ENCODE peak calls at places on chromosome 17, in four cellular contexts. F is effector memory CD4-positive, alpha-beta T cell; D is GM23248; C is heart right ventricle. J is an unnamed sample.

GRCh38 chr17:61970030-61970429 is 42.2 kb upstream of the INTS2 start:
- DNase-seq in F (no peak), D (no peak), C (no peak), J (no peak)

GRCh38 chr17:4604111-4604644 is 19.8 kb downstream of the SMTNL2 start:
- DNase-seq in F (no peak), D (peak; percentile 36), C (peak; percentile 84), J (peak; percentile 53)

GRCh38 chr17:72378414-72379395 is 257.9 kb downstream of the SOX9 start:
- DNase-seq in F (no peak), D (no peak), C (no peak), J (no peak)

GRCh38 chr17:30117548-30118155 is 1.0 kb downstream of the NSRP1 start:
- DNase-seq in F (no peak), D (peak; percentile 47), C (no peak), J (no peak)

GRCh38 chr17:27547301-27547683 is 83.7 kb upstream of the LGALS9 start:
- DNase-seq in F (no peak), D (no peak), C (no peak), J (no peak)

GRCh38 chr17:19398301-19399181 is 11.6 kb upstream of the MFAP4 start:
- DNase-seq in F (no peak), D (peak; percentile 41), C (peak; percentile 43), J (no peak)

GRCh38 chr17:13962716-13963115 is 106.6 kb upstream of the COX10 start:
- DNase-seq in F (no peak), D (no peak), C (no peak), J (no peak)

GRCh38 chr17:65018612-65019290 is 37.8 kb downstream of the GNA13 start:
- DNase-seq in F (no peak), D (peak; percentile 20), C (no peak), J (no peak)

GRCh38 chr17:5183410-5183793 is 8.3 kb downstream of the ZNF594 start:
- DNase-seq in F (no peak), D (no peak), C (no peak), J (no peak)

GRCh38 chr17:21288581-21289017 is 4.1 kb downstream of the MAP2K3 start:
- DNase-seq in F (no peak), D (peak; percentile 47), C (no peak), J (no peak)

GRCh38 chr17:40018211-40019121 is 3.2 kb downstream of the CSF3 start:
- DNase-seq in F (no peak), D (peak; percentile 51), C (peak; percentile 45), J (no peak)

GRCh38 chr17:40020146-40020545 is 4.9 kb downstream of the CSF3 start:
- DNase-seq in F (no peak), D (no peak), C (no peak), J (no peak)

GRCh38 chr17:40017422-40018080 is 2.3 kb downstream of the CSF3 start:
- DNase-seq in F (no peak), D (no peak), C (peak; percentile 48), J (no peak)

GRCh38 chr17:40021471-40021961 is 6.3 kb downstream of the CSF3 start:
- DNase-seq in F (no peak), D (peak; percentile 92), C (no peak), J (peak; percentile 97)

GRCh38 chr17:40019140-40019991 is 4.1 kb downstream of the CSF3 start:
- DNase-seq in F (no peak), D (peak; percentile 87), C (peak; percentile 30), J (no peak)
- H3K4me1 ChIP-seq in F (no peaks in the 10 kb centered on the region), D (peaks cover 47% of the 10 kb centered on the region), C (peaks cover 64% of the 10 kb centered on the region), J (peaks cover 18% of the 10 kb centered on the region)

DNA sequence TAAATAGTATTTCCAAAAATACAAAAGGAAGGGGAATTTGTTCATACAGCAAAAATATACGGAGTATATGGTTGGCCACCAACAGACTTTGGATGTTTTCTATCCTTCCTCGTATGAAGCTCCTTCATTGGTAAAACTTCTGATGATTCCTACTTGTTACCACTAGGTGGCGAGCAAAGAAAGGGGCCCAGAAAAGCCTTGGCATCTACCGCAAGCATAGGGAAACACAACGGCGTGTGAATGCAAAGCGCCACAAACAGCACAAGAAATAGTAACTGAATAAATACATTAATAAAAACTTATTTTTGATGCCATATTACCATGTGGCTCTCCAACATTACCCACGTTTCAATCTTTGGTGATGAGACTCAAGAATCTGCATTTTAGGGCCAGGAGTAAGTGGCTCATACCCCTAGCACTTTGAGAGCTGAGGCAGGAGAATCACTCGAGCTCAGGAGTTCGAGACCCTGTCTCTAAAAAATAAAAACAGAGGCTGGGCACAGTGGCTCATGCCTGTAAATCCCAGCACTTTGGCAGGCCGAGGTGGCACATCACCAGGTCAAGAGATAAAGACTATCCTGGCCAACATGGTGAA is 34.5 kb downstream of the YWHAE start:
- DNase-seq in F (peak; percentile 44), D (peak; percentile 89), C (no peak), J (peak; percentile 59)
- H3K4me1 ChIP-seq in F (peaks cover 23% of the 10 kb centered on the region), D (peaks cover 69% of the 10 kb centered on the region), C (peaks cover 98% of the 10 kb centered on the region), J (peaks cover 29% of the 10 kb centered on the region)

DNA sequence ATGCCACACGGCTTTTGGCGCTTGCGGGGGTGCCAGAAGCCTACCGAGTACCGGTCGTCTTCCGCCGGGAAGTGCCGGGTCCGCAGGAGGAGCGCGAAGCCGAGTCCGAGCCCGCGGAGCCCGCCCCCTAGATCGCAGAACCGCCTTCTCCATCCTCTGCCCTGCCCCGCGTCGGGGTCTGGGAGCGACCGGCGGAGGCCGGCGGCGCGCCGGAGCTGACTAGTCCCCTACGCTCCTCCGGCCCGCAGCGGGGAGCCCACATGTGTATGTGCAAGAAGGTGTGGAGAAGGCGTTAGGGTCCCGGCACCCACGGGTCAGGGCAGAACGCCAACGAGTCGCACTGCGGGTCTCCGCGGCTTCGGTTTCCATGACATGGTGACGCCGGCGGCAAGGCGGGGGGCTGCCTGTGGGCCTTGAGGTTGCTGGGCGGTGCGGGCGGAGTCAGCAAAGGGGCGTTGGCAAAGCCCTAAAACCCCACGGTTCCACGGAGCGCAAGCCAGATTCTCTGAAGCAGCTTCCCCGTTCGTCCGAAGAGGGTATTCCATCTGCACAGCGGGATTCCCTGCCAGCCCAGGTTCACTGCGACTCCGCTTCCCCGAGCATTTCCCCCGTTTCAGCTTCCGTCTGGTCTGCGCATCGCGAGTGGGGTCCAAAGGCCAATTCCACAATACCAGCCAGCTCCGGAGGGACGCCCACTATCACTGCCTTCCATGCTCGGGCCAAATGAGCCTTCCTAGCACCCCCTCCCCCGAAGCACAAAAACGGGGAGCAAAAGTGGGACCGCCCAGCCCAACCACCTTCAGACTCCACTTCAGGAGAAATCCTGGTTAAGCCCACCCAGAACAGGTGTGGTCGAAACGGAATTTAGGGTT is 2.3 kb upstream of the LHX1 start:
- DNase-seq in F (no peak), D (no peak), C (no peak), J (no peak)
- H3K4me1 ChIP-seq in F (peaks cover 79% of the 10 kb centered on the region), D (no peaks in the 10 kb centered on the region), C (peaks cover 84% of the 10 kb centered on the region), J (no peaks in the 10 kb centered on the region)

GRCh38 chr17:49351572-49352140 is 10.4 kb downstream of the ZNF652 start:
- DNase-seq in F (no peak), D (no peak), C (no peak), J (no peak)

GRCh38 chr17:49356320-49356719 is 5.7 kb downstream of the ZNF652 start:
- DNase-seq in F (no peak), D (no peak), C (no peak), J (no peak)

GRCh38 chr17:49357516-49357915 is 4.5 kb downstream of the ZNF652 start:
- DNase-seq in F (no peak), D (no peak), C (no peak), J (no peak)

GRCh38 chr17:49352587-49353154 is 9.4 kb downstream of the ZNF652 start:
- DNase-seq in F (no peak), D (no peak), C (no peak), J (no peak)

DNA sequence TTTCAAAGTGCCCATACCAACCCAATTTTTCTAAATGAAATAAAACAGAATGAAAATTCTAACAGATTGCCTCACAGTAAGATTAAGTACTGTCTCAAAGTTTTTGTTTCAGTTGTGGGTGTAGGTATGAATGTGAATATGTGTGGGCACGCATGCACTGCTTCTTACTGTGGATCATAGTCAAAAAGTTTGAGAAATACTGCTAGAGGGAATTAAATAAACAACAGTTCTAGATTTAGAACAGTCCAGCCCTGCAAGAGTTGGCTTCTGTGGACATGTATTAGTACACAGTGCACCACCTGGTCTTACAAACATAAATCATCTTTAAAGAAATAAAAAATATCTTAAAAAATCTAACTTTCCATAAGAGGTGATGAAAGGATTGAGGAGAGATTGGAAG is 8.4 kb downstream of the ZNF652 start:
- DNase-seq in F (no peak), D (peak; percentile 19), C (no peak), J (no peak)
- H3K4me1 ChIP-seq in F (peaks cover 12% of the 10 kb centered on the region), D (peaks cover 14% of the 10 kb centered on the region), C (peaks cover 6% of the 10 kb centered on the region), J (no peaks in the 10 kb centered on the region)

DNA sequence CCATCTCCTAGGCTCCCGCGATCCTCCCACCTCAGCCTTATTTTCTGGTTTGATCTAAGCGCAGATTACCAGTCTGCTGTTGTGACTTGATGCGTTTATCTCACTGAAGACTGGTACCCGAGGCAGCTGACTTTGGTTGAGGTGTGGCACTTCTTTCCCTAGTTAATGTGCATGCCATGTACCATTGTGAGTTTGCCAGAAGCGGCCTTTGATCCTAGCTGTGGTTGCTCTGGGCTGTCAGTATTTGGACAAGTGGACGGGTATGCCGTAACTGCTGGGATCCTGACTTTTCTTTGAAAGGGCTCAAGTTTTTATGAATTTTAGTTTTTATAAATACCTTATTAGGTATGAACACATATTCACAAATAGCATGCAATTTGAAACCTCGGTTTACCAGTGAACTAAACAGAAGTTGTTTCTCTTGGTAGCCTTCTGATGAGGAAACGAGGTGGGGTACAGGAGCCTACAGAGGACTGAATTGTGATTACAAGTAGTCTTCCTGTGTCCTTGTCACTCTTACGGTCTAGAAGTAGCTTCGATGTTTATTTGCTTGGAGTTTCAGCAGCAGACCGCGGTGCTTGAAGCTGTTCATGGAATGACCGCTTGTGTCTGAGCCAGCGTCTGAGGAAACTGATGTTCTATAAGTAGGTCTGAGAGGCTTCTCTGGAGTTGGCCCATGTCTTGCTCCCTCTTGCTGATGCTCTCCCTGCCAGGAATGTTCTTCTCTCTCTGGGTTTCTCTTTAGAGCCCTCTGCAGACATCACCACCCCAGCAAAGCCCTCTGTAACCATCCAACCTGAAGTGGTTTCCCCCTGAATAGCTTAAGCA is 39.9 kb downstream of the SEC14L1 start:
- DNase-seq in F (no peak), D (no peak), C (no peak), J (no peak)
- H3K4me1 ChIP-seq in F (peaks cover 20% of the 10 kb centered on the region), D (peaks cover 38% of the 10 kb centered on the region), C (peaks cover 93% of the 10 kb centered on the region), J (no peaks in the 10 kb centered on the region)

GRCh38 chr17:2844386-2844785 is 48.1 kb downstream of the RAP1GAP2 start:
- DNase-seq in F (no peak), D (peak; percentile 17), C (no peak), J (no peak)

GRCh38 chr17:2850991-2851390 is 54.8 kb downstream of the RAP1GAP2 start:
- DNase-seq in F (no peak), D (peak; percentile 37), C (no peak), J (no peak)

GRCh38 chr17:2849327-2849670 is 53.1 kb downstream of the RAP1GAP2 start:
- DNase-seq in F (no peak), D (peak; percentile 20), C (no peak), J (no peak)

GRCh38 chr17:2851615-2852014 is 55.4 kb downstream of the RAP1GAP2 start:
- DNase-seq in F (no peak), D (no peak), C (no peak), J (no peak)

DNA sequence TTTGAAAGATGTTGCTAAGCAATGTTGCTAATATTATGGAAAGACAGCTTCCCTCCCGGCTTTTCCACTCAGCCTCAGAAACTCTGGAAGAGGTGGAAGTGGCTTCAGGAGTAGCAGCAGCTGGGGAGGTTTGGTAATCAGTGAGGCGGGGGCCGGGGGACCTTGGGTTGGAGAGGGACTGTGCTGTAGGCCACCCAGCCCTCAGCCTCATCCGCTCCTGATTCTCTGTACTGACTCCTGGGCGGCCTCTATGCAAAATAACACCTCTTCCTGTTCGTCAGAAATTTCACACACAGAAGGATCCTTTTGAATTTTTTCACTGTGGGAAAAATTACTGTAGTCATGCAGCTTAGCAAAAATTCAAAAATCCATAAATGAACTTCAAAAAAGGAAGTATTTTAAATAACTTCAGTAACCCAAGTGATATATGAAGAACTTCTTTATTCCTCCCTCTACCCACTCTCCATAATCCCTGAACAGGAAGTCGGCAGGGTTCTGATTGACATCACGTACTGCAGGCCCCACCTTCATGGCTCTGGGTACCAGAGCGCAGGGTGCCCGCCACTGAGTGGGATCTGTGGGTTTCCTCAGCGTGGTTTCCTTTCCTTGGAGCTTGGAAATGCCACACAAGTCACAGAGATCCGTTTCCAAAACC is 51.5 kb downstream of the RAP1GAP2 start:
- DNase-seq in F (no peak), D (no peak), C (no peak), J (no peak)
- H3K4me1 ChIP-seq in F (peaks cover 18% of the 10 kb centered on the region), D (no peaks in the 10 kb centered on the region), C (peaks cover 21% of the 10 kb centered on the region), J (no peaks in the 10 kb centered on the region)

J was measured in foreskin keratinocyte.